ENCODE peak calls at places on chromosomes 2 and 18, in four cellular contexts. J is Jurkat, Clone E6-1; Z is AG04449; M is epithelial cell of prostate. K is an unnamed sample.
A peak's percentile ranks its signal among the peaks of the same experiment; 100 is the strongest.

GRCh38 chr2:187429989-187430388 is 18.1 kb downstream of the CALCRL start:
- DNase-seq in J (no peak), Z (peak; percentile 55), M (peak; percentile 26), K (no peak)

GRCh38 chr2:204274487-204274886 is 270.8 kb upstream of the PARD3B start:
- DNase-seq in J (no peak), Z (no peak), M (no peak), K (no peak)

GRCh38 chr2:148746973-148747372 is 102.4 kb downstream of the EPC2 start:
- DNase-seq in J (no peak), Z (no peak), M (no peak), K (no peak)

GRCh38 chr2:17036343-17036742 is 370.7 kb upstream of the CYRIA start:
- DNase-seq in J (no peak), Z (no peak), M (peak; percentile 10), K (no peak)

GRCh38 chr2:126835261-126835660 is 63.4 kb upstream of the TEX51 start:
- DNase-seq in J (no peak), Z (no peak), M (no peak), K (no peak)

GRCh38 chr2:232910376-232910775 is 40.3 kb downstream of the SNORC start:
- DNase-seq in J (no peak), Z (no peak), M (no peak), K (no peak)

GRCh38 chr2:98875081-98875728 is 60.8 kb downstream of the CRACDL start:
- DNase-seq in J (no peak), Z (no peak), M (no peak), K (no peak)

GRCh38 chr2:6769346-6769745 is 96.4 kb downstream of the CMPK2 start:
- DNase-seq in J (no peak), Z (no peak), M (no peak), K (no peak)

GRCh38 chr2:145026456-145027072 is 506.6 kb upstream of the ZEB2 start:
- DNase-seq in J (no peak), Z (no peak), M (no peak), K (no peak)

GRCh38 chr2:185374878-185375277 is 363.7 kb upstream of the FSIP2 start:
- DNase-seq in J (no peak), Z (no peak), M (no peak), K (no peak)

GRCh38 chr2:54271236-54271635 is 15.2 kb upstream of the TSPYL6 start:
- DNase-seq in J (no peak), Z (no peak), M (no peak), K (no peak)

GRCh38 chr2:183148967-183149366 is 24.7 kb downstream of the NUP35 start:
- DNase-seq in J (no peak), Z (no peak), M (no peak), K (no peak)

GRCh38 chr2:21276163-21276562 is 152.4 kb downstream of the TDRD15 start:
- DNase-seq in J (no peak), Z (no peak), M (no peak), K (no peak)

GRCh38 chr2:70360661-70361316 is 58.9 kb upstream of the FAM136A start:
- DNase-seq in J (no peak), Z (no peak), M (no peak), K (no peak)

GRCh38 chr18:21739604-21740473 is 753 bp upstream of the MIB1 start:
- DNase-seq in J (peak; percentile 32), Z (no peak), M (no peak), K (no peak)

GRCh38 chr2:46569061-46569560 is 89.7 kb downstream of the TMEM247 start:
- DNase-seq in J (no peak), Z (no peak), M (no peak), K (peak; percentile 58)

GRCh38 chr2:197576631-197577030 is 60.8 kb downstream of the MOB4 start:
- DNase-seq in J (no peak), Z (peak; percentile 33), M (no peak), K (no peak)

GRCh38 chr18:24741961-24742738 is 281.7 kb downstream of the HRH4 start:
- DNase-seq in J (no peak), Z (no peak), M (no peak), K (no peak)

GRCh38 chr2:214604861-214605260 is 194.0 kb downstream of the VWC2L start:
- DNase-seq in J (no peak), Z (peak; percentile 33), M (no peak), K (no peak)

GRCh38 chr2:68319397-68320117 is at the start of gene CNRIP1:
- DNase-seq in J (no peak), Z (no peak), M (no peak), K (no peak)

GRCh38 chr2:186508263-186508662 is 22.2 kb downstream of the ZC3H15 start:
- DNase-seq in J (no peak), Z (no peak), M (no peak), K (no peak)

GRCh38 chr2:144078091-144078490 is 441.8 kb downstream of the ZEB2 start:
- DNase-seq in J (no peak), Z (no peak), M (no peak), K (no peak)

GRCh38 chr18:32042337-32042736 is 23.7 kb downstream of the RNF125 start:
- DNase-seq in J (no peak), Z (no peak), M (no peak), K (no peak)

GRCh38 chr2:66982766-66983165 is 414.4 kb upstream of the ETAA1 start:
- DNase-seq in J (no peak), Z (no peak), M (no peak), K (no peak)

GRCh38 chr2:1665761-1666505 is 78.4 kb downstream of the PXDN start:
- DNase-seq in J (no peak), Z (no peak), M (no peak), K (no peak)

GRCh38 chr2:168798076-168798887 is 4.2 kb upstream of the NOSTRIN start:
- DNase-seq in J (no peak), Z (no peak), M (no peak), K (no peak)

GRCh38 chr2:26616864-26617135 is 24.4 kb downstream of the CIB4 start:
- DNase-seq in J (no peak), Z (no peak), M (no peak), K (no peak)

GRCh38 chr18:23515911-23516546 is 12.7 kb downstream of the RMC1 start:
- DNase-seq in J (peak; percentile 69), Z (no peak), M (no peak), K (peak; percentile 44)

GRCh38 chr18:77052297-77052645 is 80.3 kb downstream of the MBP start:
- DNase-seq in J (no peak), Z (no peak), M (no peak), K (no peak)

GRCh38 chr2:201542291-201542690 is 90.8 kb downstream of the STRADB start:
- DNase-seq in J (no peak), Z (no peak), M (no peak), K (no peak)

GRCh38 chr2:3127279-3127690 is 250.3 kb downstream of the EIPR1 start:
- DNase-seq in J (peak; percentile 37), Z (no peak), M (no peak), K (no peak)

GRCh38 chr2:177894546-177894945 is 178.0 kb downstream of the PDE11A start:
- DNase-seq in J (no peak), Z (no peak), M (no peak), K (no peak)

GRCh38 chr2:145752091-145752806 is 1232.3 kb upstream of the ZEB2 start:
- DNase-seq in J (peak; percentile 38), Z (peak; percentile 34), M (no peak), K (peak; percentile 20)

GRCh38 chr2:116098049-116098448 is 1655.6 kb downstream of the DPP10 start:
- DNase-seq in J (no peak), Z (no peak), M (no peak), K (no peak)

GRCh38 chr2:9617749-9618148 is 13.0 kb downstream of the YWHAQ start:
- DNase-seq in J (no peak), Z (no peak), M (no peak), K (no peak)

K was measured in stimulated activated naive B cell treated with anti-CD40 and anti-IgM and Interleukin-4, amounts not matched to agents 10 μg/mL and 1 μg/mL and 100 μg/mL, for 72 hours.